ENCODE peak calls at places on chromosomes 5 and 9, in eight cellular contexts. One of them, this sample, is unnamed.

GRCh38 chr5:88675758-88676636 is 207.0 kb downstream of the MEF2C start:
- DNase-seq in astrocyte: peak
- DNase-seq in GM13976: no peak
- DNase-seq in Ammon's horn: peak
- DNase-seq in NCI-H748 treated with DMSO at 0.1 percent for 48 hours: peak
- DNase-seq in choroid plexus epithelial cell: no peak
- DNase-seq in RCC 7860: peak
- DNase-seq in stomach: no peak
- DNase-seq in this sample: peak

GRCh38 chr5:176662371-176663333 is 15.4 kb downstream of the TSPAN17 start:
- DNase-seq in stomach: no peak
- DNase-seq in GM13976: no peak
- DNase-seq in RCC 7860: no peak
- DNase-seq in choroid plexus epithelial cell: no peak
- DNase-seq in NCI-H748 treated with DMSO at 0.1 percent for 48 hours: no peak
- DNase-seq in Ammon's horn: no peak
- DNase-seq in astrocyte: no peak
- DNase-seq in this sample: no peak

GRCh38 chr5:179530069-179530998 is 20.0 kb upstream of the RUFY1 start:
- DNase-seq in astrocyte: peak
- DNase-seq in GM13976: peak
- DNase-seq in stomach: peak
- DNase-seq in choroid plexus epithelial cell: peak
- DNase-seq in NCI-H748 treated with DMSO at 0.1 percent for 48 hours: no peak
- DNase-seq in RCC 7860: no peak
- DNase-seq in Ammon's horn: peak
- DNase-seq in this sample: peak

GRCh38 chr5:25979086-25979485 is 1059.3 kb downstream of the CDH9 start:
- DNase-seq in NCI-H748 treated with DMSO at 0.1 percent for 48 hours: no peak
- DNase-seq in GM13976: no peak
- DNase-seq in astrocyte: no peak
- DNase-seq in Ammon's horn: no peak
- DNase-seq in stomach: no peak
- DNase-seq in choroid plexus epithelial cell: no peak
- DNase-seq in RCC 7860: no peak
- DNase-seq in this sample: no peak

GRCh38 chr9:8653855-8654254 is 854.3 kb upstream of the DMAC1 start:
- DNase-seq in astrocyte: no peak
- DNase-seq in stomach: no peak
- DNase-seq in Ammon's horn: no peak
- DNase-seq in RCC 7860: peak
- DNase-seq in GM13976: no peak
- DNase-seq in NCI-H748 treated with DMSO at 0.1 percent for 48 hours: no peak
- DNase-seq in choroid plexus epithelial cell: no peak
- DNase-seq in this sample: no peak

GRCh38 chr5:142722146-142722545 is 36.3 kb upstream of the FGF1 start:
- DNase-seq in NCI-H748 treated with DMSO at 0.1 percent for 48 hours: no peak
- DNase-seq in choroid plexus epithelial cell: peak
- DNase-seq in Ammon's horn: no peak
- DNase-seq in stomach: no peak
- DNase-seq in GM13976: no peak
- DNase-seq in RCC 7860: no peak
- DNase-seq in astrocyte: peak
- DNase-seq in this sample: no peak

GRCh38 chr5:93622240-93622885 is 39.3 kb downstream of the NR2F1 start:
- DNase-seq in RCC 7860: peak
- DNase-seq in GM13976: no peak
- DNase-seq in astrocyte: peak
- DNase-seq in Ammon's horn: peak
- DNase-seq in choroid plexus epithelial cell: peak
- DNase-seq in stomach: no peak
- DNase-seq in NCI-H748 treated with DMSO at 0.1 percent for 48 hours: peak
- DNase-seq in this sample: peak

GRCh38 chr5:55231476-55232193 is 1.8 kb downstream of the CCNO start:
- DNase-seq in astrocyte: no peak
- DNase-seq in GM13976: peak
- DNase-seq in stomach: no peak
- DNase-seq in choroid plexus epithelial cell: no peak
- DNase-seq in Ammon's horn: peak
- DNase-seq in NCI-H748 treated with DMSO at 0.1 percent for 48 hours: peak
- DNase-seq in RCC 7860: no peak
- DNase-seq in this sample: peak

GRCh38 chr5:170629566-170630175 is 125.9 kb downstream of the KCNIP1 start:
- DNase-seq in stomach: no peak
- DNase-seq in choroid plexus epithelial cell: no peak
- DNase-seq in NCI-H748 treated with DMSO at 0.1 percent for 48 hours: no peak
- DNase-seq in Ammon's horn: no peak
- DNase-seq in astrocyte: no peak
- DNase-seq in GM13976: no peak
- DNase-seq in RCC 7860: no peak
- DNase-seq in this sample: no peak

GRCh38 chr5:112983307-112983811 is 6.8 kb downstream of the DCP2 start:
- DNase-seq in NCI-H748 treated with DMSO at 0.1 percent for 48 hours: no peak
- DNase-seq in choroid plexus epithelial cell: peak
- DNase-seq in stomach: no peak
- DNase-seq in RCC 7860: no peak
- DNase-seq in Ammon's horn: no peak
- DNase-seq in astrocyte: no peak
- DNase-seq in GM13976: no peak
- DNase-seq in this sample: no peak